ENCODE peak calls at places on chromosome 20, in eight cellular contexts. One of them, this sample, is unnamed.
A peak's percentile ranks its signal among the peaks of the same experiment; 100 is the strongest.

GRCh38 chr20:42959996-42960395 is 229.7 kb downstream of the PTPRT start:
- DNase-seq in tibial nerve: no peak
- DNase-seq in CD8-positive, alpha-beta memory T cell: no peak
- DNase-seq in mesendoderm: no peak
- DNase-seq in GM23338: no peak
- DNase-seq in transverse colon: no peak
- DNase-seq in mesenchymal stem cell: no peak
- DNase-seq in WERI-Rb-1: no peak
- DNase-seq in this sample: no peak

GRCh38 chr20:49866051-49866450 is 49.3 kb downstream of the SPATA2 start:
- DNase-seq in tibial nerve: no peak
- DNase-seq in transverse colon: no peak
- DNase-seq in WERI-Rb-1: no peak
- DNase-seq in GM23338: no peak
- DNase-seq in CD8-positive, alpha-beta memory T cell: no peak
- DNase-seq in mesendoderm: no peak
- DNase-seq in mesenchymal stem cell: no peak
- DNase-seq in this sample: no peak

GRCh38 chr20:32019156-32019510 is 8.9 kb downstream of the CCM2L start:
- DNase-seq in mesenchymal stem cell: no peak
- DNase-seq in GM23338: peak; percentile 93
- DNase-seq in WERI-Rb-1: peak; percentile 81
- DNase-seq in transverse colon: no peak
- DNase-seq in mesendoderm: peak; percentile 80
- DNase-seq in tibial nerve: no peak
- DNase-seq in CD8-positive, alpha-beta memory T cell: no peak
- DNase-seq in this sample: no peak

GRCh38 chr20:23877524-23877923 is 2.0 kb downstream of the CST5 start:
- DNase-seq in tibial nerve: no peak
- DNase-seq in mesendoderm: no peak
- DNase-seq in GM23338: no peak
- DNase-seq in WERI-Rb-1: no peak
- DNase-seq in transverse colon: no peak
- DNase-seq in CD8-positive, alpha-beta memory T cell: no peak
- DNase-seq in mesenchymal stem cell: no peak
- DNase-seq in this sample: no peak

GRCh38 chr20:30175681-30176080 is 1081.8 kb upstream of the DEFB115 start:
- DNase-seq in transverse colon: no peak
- DNase-seq in WERI-Rb-1: no peak
- DNase-seq in CD8-positive, alpha-beta memory T cell: no peak
- DNase-seq in GM23338: no peak
- DNase-seq in mesendoderm: no peak
- DNase-seq in mesenchymal stem cell: no peak
- DNase-seq in tibial nerve: no peak
- DNase-seq in this sample: no peak

GRCh38 chr20:48480391-48480790 is 347.4 kb downstream of the PREX1 start:
- DNase-seq in tibial nerve: no peak
- DNase-seq in transverse colon: no peak
- DNase-seq in mesendoderm: no peak
- DNase-seq in WERI-Rb-1: no peak
- DNase-seq in CD8-positive, alpha-beta memory T cell: no peak
- DNase-seq in GM23338: no peak
- DNase-seq in mesenchymal stem cell: no peak
- DNase-seq in this sample: no peak

GRCh38 chr20:17549131-17549530 is 18.0 kb upstream of the BFSP1 start:
- DNase-seq in mesenchymal stem cell: no peak
- DNase-seq in tibial nerve: no peak
- DNase-seq in GM23338: no peak
- DNase-seq in mesendoderm: no peak
- DNase-seq in WERI-Rb-1: no peak
- DNase-seq in transverse colon: no peak
- DNase-seq in CD8-positive, alpha-beta memory T cell: no peak
- DNase-seq in this sample: no peak

GRCh38 chr20:32336918-32337347 is 21.2 kb upstream of the ASXL1 start:
- DNase-seq in tibial nerve: no peak
- DNase-seq in transverse colon: no peak
- DNase-seq in mesendoderm: peak; percentile 54
- DNase-seq in mesenchymal stem cell: peak; percentile 71
- DNase-seq in GM23338: peak; percentile 75
- DNase-seq in WERI-Rb-1: no peak
- DNase-seq in CD8-positive, alpha-beta memory T cell: no peak
- DNase-seq in this sample: no peak

GRCh38 chr20:12575352-12576095 is 433.2 kb upstream of the SPTLC3 start:
- DNase-seq in mesenchymal stem cell: peak; percentile 93
- DNase-seq in transverse colon: peak; percentile 63
- DNase-seq in mesendoderm: peak; percentile 39
- DNase-seq in WERI-Rb-1: peak; percentile 63
- DNase-seq in tibial nerve: peak; percentile 40
- DNase-seq in CD8-positive, alpha-beta memory T cell: no peak
- DNase-seq in GM23338: no peak
- DNase-seq in this sample: no peak

GRCh38 chr20:49674383-49675352 is 39.0 kb downstream of the B4GALT5 start:
- DNase-seq in mesendoderm: peak; percentile 59
- DNase-seq in GM23338: no peak
- DNase-seq in tibial nerve: no peak
- DNase-seq in CD8-positive, alpha-beta memory T cell: no peak
- DNase-seq in transverse colon: peak; percentile 32
- DNase-seq in mesenchymal stem cell: no peak
- DNase-seq in WERI-Rb-1: no peak
- DNase-seq in this sample: no peak

GRCh38 chr20:6120491-6120988 is 2.3 kb downstream of the FERMT1 start:
- DNase-seq in transverse colon: no peak
- DNase-seq in CD8-positive, alpha-beta memory T cell: no peak
- DNase-seq in WERI-Rb-1: no peak
- DNase-seq in mesendoderm: no peak
- DNase-seq in tibial nerve: no peak
- DNase-seq in mesenchymal stem cell: no peak
- DNase-seq in GM23338: peak; percentile 43
- DNase-seq in this sample: no peak

GRCh38 chr20:17615645-17616479 is 46.0 kb downstream of the DSTN start:
- DNase-seq in CD8-positive, alpha-beta memory T cell: no peak
- DNase-seq in GM23338: no peak
- DNase-seq in mesenchymal stem cell: no peak
- DNase-seq in transverse colon: peak; percentile 10
- DNase-seq in mesendoderm: no peak
- DNase-seq in WERI-Rb-1: no peak
- DNase-seq in tibial nerve: no peak
- DNase-seq in this sample: no peak

GRCh38 chr20:51569815-51570741 is 27.6 kb upstream of the NFATC2 start:
- DNase-seq in WERI-Rb-1: no peak
- DNase-seq in transverse colon: no peak
- DNase-seq in mesendoderm: no peak
- DNase-seq in GM23338: no peak
- DNase-seq in tibial nerve: no peak
- DNase-seq in mesenchymal stem cell: peak; percentile 41
- DNase-seq in CD8-positive, alpha-beta memory T cell: no peak
- DNase-seq in this sample: no peak

GRCh38 chr20:54477134-54477533 is 1.7 kb downstream of the DOK5 start:
- DNase-seq in GM23338: no peak
- DNase-seq in mesenchymal stem cell: no peak
- DNase-seq in transverse colon: no peak
- DNase-seq in tibial nerve: no peak
- DNase-seq in WERI-Rb-1: no peak
- DNase-seq in mesendoderm: no peak
- DNase-seq in CD8-positive, alpha-beta memory T cell: no peak
- DNase-seq in this sample: no peak

GRCh38 chr20:373171-373890 is 7.2 kb upstream of the TRIB3 start:
- DNase-seq in WERI-Rb-1: no peak
- DNase-seq in mesenchymal stem cell: peak; percentile 99
- DNase-seq in mesendoderm: peak; percentile 94
- DNase-seq in GM23338: peak; percentile 46
- DNase-seq in CD8-positive, alpha-beta memory T cell: no peak
- DNase-seq in transverse colon: no peak
- DNase-seq in tibial nerve: no peak
- DNase-seq in this sample: no peak

GRCh38 chr20:16407251-16408067 is 165.8 kb downstream of the KIF16B start:
- DNase-seq in GM23338: no peak
- DNase-seq in WERI-Rb-1: no peak
- DNase-seq in mesenchymal stem cell: no peak
- DNase-seq in CD8-positive, alpha-beta memory T cell: no peak
- DNase-seq in tibial nerve: no peak
- DNase-seq in transverse colon: no peak
- DNase-seq in mesendoderm: no peak
- DNase-seq in this sample: no peak

GRCh38 chr20:7195704-7196103 is 428.2 kb downstream of the BMP2 start:
- DNase-seq in transverse colon: no peak
- DNase-seq in WERI-Rb-1: no peak
- DNase-seq in tibial nerve: no peak
- DNase-seq in CD8-positive, alpha-beta memory T cell: no peak
- DNase-seq in GM23338: no peak
- DNase-seq in mesenchymal stem cell: peak; percentile 8
- DNase-seq in mesendoderm: peak; percentile 10
- DNase-seq in this sample: no peak

DNA sequence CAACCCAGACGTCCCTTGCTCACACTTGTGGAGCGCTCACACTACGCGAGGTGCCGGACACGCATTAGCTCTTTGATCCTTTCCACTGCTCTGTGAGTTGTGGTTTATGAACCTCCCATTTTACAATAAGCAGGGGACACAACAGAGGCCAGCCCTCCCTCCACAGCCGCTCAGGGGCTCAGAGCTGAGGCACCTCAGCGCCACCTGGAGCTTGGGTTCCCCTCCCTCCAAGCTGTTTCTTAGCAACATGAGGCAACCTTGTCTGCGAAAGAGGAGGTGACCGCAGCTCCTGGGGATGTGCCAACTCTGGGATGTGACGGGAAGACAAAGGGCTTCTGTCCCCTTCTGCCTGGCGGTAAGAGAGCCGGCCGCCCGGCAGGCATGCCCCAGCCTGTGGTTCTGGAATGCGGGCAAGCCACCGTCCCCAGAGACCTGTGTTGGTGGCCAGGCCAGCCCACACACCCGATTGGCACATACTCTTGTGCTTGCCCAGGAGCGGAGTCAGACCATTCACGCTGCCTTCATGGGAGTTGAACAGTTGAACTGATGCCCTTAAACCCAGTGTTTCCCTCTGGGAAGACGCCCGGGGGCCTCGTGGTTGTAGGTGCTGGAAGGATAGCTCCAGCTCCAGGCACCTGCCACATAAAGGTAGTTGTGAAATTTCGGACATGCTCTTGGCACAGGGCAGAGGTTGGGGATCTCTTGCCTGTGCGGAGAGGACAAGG is 44.5 kb downstream of the RBM38 start:
- DNase-seq in transverse colon: peak; percentile 74
- DNase-seq in tibial nerve: peak; percentile 20
- DNase-seq in WERI-Rb-1: peak; percentile 38
- DNase-seq in GM23338: peak; percentile 63
- DNase-seq in mesenchymal stem cell: no peak
- DNase-seq in CD8-positive, alpha-beta memory T cell: peak; percentile 33
- DNase-seq in mesendoderm: peak; percentile 50
- DNase-seq in this sample: peak; percentile 74
- H3K27ac ChIP-seq in transverse colon: peak overlapping the region; percentile 3
- H3K27ac ChIP-seq in tibial nerve: no peak overlapping the region
- H3K27ac ChIP-seq in WERI-Rb-1: no peak overlapping the region
- H3K27ac ChIP-seq in GM23338: no peak overlapping the region
- H3K27ac ChIP-seq in mesenchymal stem cell: no peak overlapping the region
- H3K27ac ChIP-seq in CD8-positive, alpha-beta memory T cell: no peak overlapping the region
- H3K27ac ChIP-seq in mesendoderm: no peak overlapping the region
- H3K27ac ChIP-seq in this sample: peak overlapping the region; percentile 12

GRCh38 chr20:62564456-62565245 is 77.7 kb upstream of the SLCO4A1 start:
- DNase-seq in CD8-positive, alpha-beta memory T cell: no peak
- DNase-seq in mesenchymal stem cell: no peak
- DNase-seq in mesendoderm: no peak
- DNase-seq in transverse colon: no peak
- DNase-seq in GM23338: no peak
- DNase-seq in tibial nerve: no peak
- DNase-seq in WERI-Rb-1: no peak
- DNase-seq in this sample: no peak
- H3K27ac ChIP-seq in CD8-positive, alpha-beta memory T cell: no peak overlapping the region
- H3K27ac ChIP-seq in mesenchymal stem cell: no peak overlapping the region
- H3K27ac ChIP-seq in mesendoderm: no peak overlapping the region
- H3K27ac ChIP-seq in transverse colon: no peak overlapping the region
- H3K27ac ChIP-seq in GM23338: no peak overlapping the region
- H3K27ac ChIP-seq in tibial nerve: no peak overlapping the region
- H3K27ac ChIP-seq in WERI-Rb-1: no peak overlapping the region
- H3K27ac ChIP-seq in this sample: no peak overlapping the region

DNA sequence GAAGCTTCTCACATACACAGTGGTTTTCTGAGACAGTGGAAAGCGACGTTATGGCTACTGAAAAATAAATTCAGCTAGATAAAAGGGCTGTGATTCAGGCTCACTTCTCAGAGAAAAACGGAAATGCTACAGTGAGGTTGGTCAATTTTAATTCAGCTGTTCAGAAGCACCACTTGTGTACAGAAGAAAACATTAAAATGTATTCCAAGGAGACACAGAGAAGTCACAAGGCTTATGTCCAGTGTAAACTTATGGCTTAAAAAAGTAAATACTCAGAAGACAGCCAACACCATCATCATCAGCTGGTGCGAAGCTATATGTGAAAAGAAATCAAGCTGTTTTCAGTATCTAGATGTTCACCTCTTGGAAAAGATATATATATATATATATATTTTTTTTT is 68.6 kb downstream of the ABHD12 start:
- DNase-seq in CD8-positive, alpha-beta memory T cell: no peak
- DNase-seq in mesendoderm: no peak
- DNase-seq in transverse colon: no peak
- DNase-seq in GM23338: no peak
- DNase-seq in tibial nerve: no peak
- DNase-seq in mesenchymal stem cell: peak; percentile 59
- DNase-seq in WERI-Rb-1: no peak
- DNase-seq in this sample: no peak
- H3K27ac ChIP-seq in CD8-positive, alpha-beta memory T cell: no peak overlapping the region
- H3K27ac ChIP-seq in mesendoderm: no peak overlapping the region
- H3K27ac ChIP-seq in transverse colon: no peak overlapping the region
- H3K27ac ChIP-seq in GM23338: no peak overlapping the region
- H3K27ac ChIP-seq in tibial nerve: no peak overlapping the region
- H3K27ac ChIP-seq in mesenchymal stem cell: no peak overlapping the region
- H3K27ac ChIP-seq in WERI-Rb-1: peak overlapping the region; percentile 33
- H3K27ac ChIP-seq in this sample: peak overlapping the region; percentile 89

DNA sequence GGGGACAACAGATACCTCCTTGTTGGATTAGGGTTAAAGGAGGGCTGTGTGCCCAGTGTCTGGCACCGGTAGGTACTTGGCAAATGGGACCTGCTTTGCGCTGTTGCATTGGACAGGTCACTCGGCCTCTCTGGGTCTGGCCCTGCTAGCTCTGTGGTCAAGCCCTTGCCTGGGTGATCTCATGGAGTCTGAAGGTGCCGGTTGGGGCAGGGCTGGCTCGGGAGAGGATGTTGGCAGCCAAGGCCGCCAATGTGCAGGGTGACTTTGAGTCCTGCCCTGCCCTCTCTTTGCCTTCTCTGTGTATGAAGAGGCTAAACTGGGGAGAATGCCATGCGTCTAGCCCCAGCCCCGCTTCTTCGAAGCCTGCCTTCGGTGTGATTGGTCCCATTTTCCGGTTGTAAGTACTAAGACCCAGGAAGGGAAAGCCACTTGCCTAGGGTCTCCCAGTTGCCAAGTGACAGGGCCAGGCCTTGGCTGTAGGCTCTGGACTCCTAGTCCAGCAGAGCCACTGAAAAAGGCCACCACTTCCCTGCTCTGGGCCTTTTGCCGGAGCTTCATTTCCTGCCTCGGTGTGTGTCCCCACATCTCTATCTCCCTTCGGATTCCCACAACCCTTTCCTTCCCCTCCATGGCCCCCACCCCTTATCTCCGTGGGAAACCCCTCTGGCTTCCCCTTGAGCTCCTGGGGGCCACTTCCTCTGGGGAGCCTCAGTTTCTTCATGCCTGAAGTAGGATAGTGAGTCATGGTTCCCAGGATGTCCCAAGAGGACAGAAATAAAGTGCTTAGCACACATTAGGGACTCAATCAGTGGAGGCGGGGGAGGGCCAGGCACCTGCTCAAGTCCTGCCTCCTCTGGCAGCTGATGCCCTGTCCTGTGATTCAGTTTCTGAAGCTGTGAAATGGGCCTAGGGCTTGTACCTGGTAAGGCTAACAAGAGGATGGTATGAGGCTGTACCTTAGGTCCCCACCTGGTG is 3.9 kb downstream of the SRC start:
- DNase-seq in mesenchymal stem cell: peak; percentile 54
- DNase-seq in transverse colon: no peak
- DNase-seq in GM23338: no peak
- DNase-seq in mesendoderm: no peak
- DNase-seq in WERI-Rb-1: no peak
- DNase-seq in CD8-positive, alpha-beta memory T cell: no peak
- DNase-seq in tibial nerve: no peak
- DNase-seq in this sample: no peak
- H3K27ac ChIP-seq in mesenchymal stem cell: no peak overlapping the region
- H3K27ac ChIP-seq in transverse colon: peak overlapping the region; percentile 9
- H3K27ac ChIP-seq in GM23338: peak overlapping the region; percentile 74
- H3K27ac ChIP-seq in mesendoderm: no peak overlapping the region
- H3K27ac ChIP-seq in WERI-Rb-1: no peak overlapping the region
- H3K27ac ChIP-seq in CD8-positive, alpha-beta memory T cell: no peak overlapping the region
- H3K27ac ChIP-seq in tibial nerve: no peak overlapping the region
- H3K27ac ChIP-seq in this sample: no peak overlapping the region

This sample was measured in substantia nigra.